ENCODE peak calls at places on chromosomes 16 and 17, in eight cellular contexts. N, T, X, L, R, J, O and Y are unnamed samples.

GRCh38 chr16:52117171-52117570 is 429.8 kb downstream of the TOX3 start:
- DNase-seq in T (no peak), J (no peak), L (no peak), N (no peak), R (no peak), O (no peak), X (no peak), Y (no peak)

GRCh38 chr17:18206962-18207361 is 18.5 kb upstream of the LLGL1 start:
- DNase-seq in O (no peak), R (no peak), X (no peak), L (no peak), T (no peak), J (no peak), N (no peak), Y (no peak)

GRCh38 chr16:68520649-68521086 is 18.4 kb upstream of the ZFP90 start:
- DNase-seq in X (peak; percentile 85), L (peak; percentile 96), R (peak; percentile 79), O (peak; percentile 96), N (peak; percentile 85), T (peak; percentile 77), J (peak; percentile 85), Y (peak; percentile 94)

GRCh38 chr17:77036841-77037381 is 103.9 kb upstream of the SEC14L1 start:
- DNase-seq in J (no peak), N (no peak), R (peak; percentile 26), X (no peak), L (no peak), O (no peak), T (no peak), Y (no peak)

GRCh38 chr16:75462804-75463203 is 1.7 kb downstream of the TMEM170A start:
- DNase-seq in N (no peak), T (no peak), J (no peak), X (no peak), R (no peak), L (no peak), O (no peak), Y (no peak)

GRCh38 chr17:11300201-11300600 is 59.2 kb downstream of the SHISA6 start:
- DNase-seq in X (no peak), T (no peak), J (no peak), R (no peak), N (no peak), L (no peak), O (no peak), Y (no peak)

GRCh38 chr17:83079340-83079747 is at the start of gene METRNL:
- DNase-seq in N (peak; percentile 59), R (peak; percentile 79), O (peak; percentile 89), T (peak; percentile 44), X (peak; percentile 75), L (peak; percentile 87), J (peak; percentile 89), Y (peak; percentile 90)

GRCh38 chr17:60743812-60744211 is 66.2 kb downstream of the BCAS3 start:
- DNase-seq in L (no peak), N (peak; percentile 86), R (peak; percentile 70), J (no peak), O (peak; percentile 6), T (no peak), X (no peak), Y (peak; percentile 79)

GRCh38 chr17:252456-252855 is 71.0 kb upstream of the DOC2B start:
- DNase-seq in X (no peak), T (no peak), J (peak; percentile 32), L (no peak), R (no peak), N (no peak), O (no peak), Y (no peak)

GRCh38 chr17:2170023-2170422 is 115.1 kb downstream of the HIC1 start:
- DNase-seq in N (peak; percentile 40), X (no peak), R (no peak), J (no peak), O (no peak), T (no peak), L (peak; percentile 48), Y (no peak)

GRCh38 chr17:41082565-41083136 is 1.3 kb upstream of the KRTAP4-7 start:
- DNase-seq in T (no peak), N (peak; percentile 91), J (no peak), L (no peak), X (no peak), O (no peak), R (no peak), Y (peak; percentile 44)

GRCh38 chr16:11167581-11167980 is 88.4 kb downstream of the SOCS1 start:
- DNase-seq in X (no peak), L (no peak), T (no peak), R (no peak), N (no peak), O (no peak), J (no peak), Y (no peak)

GRCh38 chr16:21194771-21195301 is 16.5 kb downstream of the ZP2 start:
- DNase-seq in T (no peak), L (no peak), J (no peak), O (no peak), X (no peak), R (peak; percentile 7), N (no peak), Y (peak; percentile 19)

GRCh38 chr16:49338867-49339266 is 34.7 kb upstream of the C16orf78 start:
- DNase-seq in T (no peak), L (no peak), N (no peak), J (no peak), R (no peak), X (no peak), O (no peak), Y (no peak)

GRCh38 chr17:50059759-50060273 is 3.9 kb downstream of the ITGA3 start:
- DNase-seq in O (no peak), R (peak; percentile 48), J (peak; percentile 96), L (no peak), X (no peak), T (no peak), N (peak; percentile 63), Y (peak; percentile 64)
- H3K4me3 ChIP-seq in O (no peak overlapping the region), R (no peak overlapping the region), J (peak overlapping the region; percentile 88), L (no peak overlapping the region), X (no peak overlapping the region), T (no peak overlapping the region), N (peak overlapping the region; percentile 90), Y (peak overlapping the region; percentile 36)

GRCh38 chr17:9810100-9810949 is 11.6 kb downstream of the GSG1L2 start:
- DNase-seq in N (peak; percentile 77), X (no peak), L (no peak), R (peak; percentile 51), J (no peak), O (no peak), T (no peak), Y (no peak)

GRCh38 chr17:9811537-9811936 is 10.3 kb downstream of the GSG1L2 start:
- DNase-seq in N (no peak), L (no peak), R (no peak), X (no peak), O (no peak), T (no peak), J (no peak), Y (no peak)

GRCh38 chr17:9811086-9811485 is 10.8 kb downstream of the GSG1L2 start:
- DNase-seq in O (no peak), N (peak; percentile 82), T (no peak), J (no peak), R (no peak), L (no peak), X (no peak), Y (no peak)

GRCh38 chr17:9814337-9814945 is 7.4 kb downstream of the GSG1L2 start:
- DNase-seq in O (no peak), N (no peak), T (no peak), L (no peak), R (no peak), J (no peak), X (no peak), Y (no peak)

DNA sequence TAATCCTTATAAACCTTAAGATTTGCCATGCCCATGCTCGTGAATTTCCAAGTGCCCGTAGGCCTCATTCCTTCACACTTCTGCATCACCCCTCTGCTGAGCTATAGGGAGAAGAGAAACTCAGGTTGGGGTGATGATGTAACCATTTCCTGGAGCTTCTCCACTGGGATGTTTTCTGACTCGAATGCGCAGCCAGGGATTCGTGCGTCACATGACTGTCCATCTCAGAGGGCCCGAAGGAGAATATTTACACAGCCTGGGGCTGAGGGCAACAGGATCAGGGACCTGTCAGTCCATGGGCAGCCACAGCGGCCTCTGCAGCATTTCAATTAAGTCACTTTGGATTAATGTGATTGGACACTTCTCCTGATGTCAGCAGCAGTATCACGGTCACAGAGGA is 8.7 kb downstream of the GSG1L2 start:
- DNase-seq in N (no peak), R (no peak), J (no peak), O (no peak), T (no peak), X (no peak), L (no peak), Y (no peak)
- H3K9me3 ChIP-seq in N (no peaks in the 10 kb centered on the region), R (no peaks in the 10 kb centered on the region), J (no peaks in the 10 kb centered on the region), O (no peaks in the 10 kb centered on the region), T (no peaks in the 10 kb centered on the region), X (no peaks in the 10 kb centered on the region), L (no peaks in the 10 kb centered on the region), Y (no peaks in the 10 kb centered on the region)

DNA sequence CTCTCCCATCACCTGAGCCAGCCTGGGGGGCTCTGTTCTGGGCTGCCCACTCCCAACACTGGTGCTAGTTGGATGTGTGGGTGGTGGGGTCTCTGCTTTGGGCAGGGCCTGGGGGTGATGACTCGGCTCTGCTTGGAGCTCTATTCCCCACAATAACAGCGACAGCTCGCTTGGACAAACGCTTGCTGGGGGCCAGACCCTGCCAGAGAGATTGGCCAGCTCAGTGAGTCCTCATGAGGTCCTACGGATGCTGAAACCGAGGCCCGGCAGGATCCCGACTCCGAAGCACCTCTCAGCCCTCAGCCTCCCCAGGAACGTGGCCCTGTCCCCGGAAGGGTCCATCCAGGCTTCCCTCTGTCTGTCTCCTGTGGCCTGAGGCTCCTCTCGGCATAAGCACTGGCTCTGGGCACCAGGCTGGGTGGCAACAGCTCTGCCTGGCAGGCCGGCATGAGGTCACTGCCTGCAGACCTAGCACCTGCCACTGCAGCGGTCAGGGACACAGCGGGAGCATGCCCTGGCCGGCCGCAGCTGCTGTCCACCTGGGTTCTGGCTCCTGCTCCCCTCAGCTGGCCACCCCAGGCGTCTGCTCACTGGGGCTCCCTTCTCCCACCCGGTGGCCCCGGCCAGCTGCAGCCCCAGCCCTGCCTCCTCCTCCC is 7.1 kb downstream of the NTHL1 start:
- DNase-seq in L (no peak), R (no peak), T (no peak), X (no peak), N (peak; percentile 37), O (no peak), J (no peak), Y (no peak)
- H3K4me1 ChIP-seq in L (peaks cover 4% of the 10 kb centered on the region), R (peaks cover 13% of the 10 kb centered on the region), T (no peaks in the 10 kb centered on the region), X (peaks cover 22% of the 10 kb centered on the region), N (peaks cover 71% of the 10 kb centered on the region), O (peaks cover 56% of the 10 kb centered on the region), J (no peaks in the 10 kb centered on the region), Y (peaks cover 24% of the 10 kb centered on the region)

DNA sequence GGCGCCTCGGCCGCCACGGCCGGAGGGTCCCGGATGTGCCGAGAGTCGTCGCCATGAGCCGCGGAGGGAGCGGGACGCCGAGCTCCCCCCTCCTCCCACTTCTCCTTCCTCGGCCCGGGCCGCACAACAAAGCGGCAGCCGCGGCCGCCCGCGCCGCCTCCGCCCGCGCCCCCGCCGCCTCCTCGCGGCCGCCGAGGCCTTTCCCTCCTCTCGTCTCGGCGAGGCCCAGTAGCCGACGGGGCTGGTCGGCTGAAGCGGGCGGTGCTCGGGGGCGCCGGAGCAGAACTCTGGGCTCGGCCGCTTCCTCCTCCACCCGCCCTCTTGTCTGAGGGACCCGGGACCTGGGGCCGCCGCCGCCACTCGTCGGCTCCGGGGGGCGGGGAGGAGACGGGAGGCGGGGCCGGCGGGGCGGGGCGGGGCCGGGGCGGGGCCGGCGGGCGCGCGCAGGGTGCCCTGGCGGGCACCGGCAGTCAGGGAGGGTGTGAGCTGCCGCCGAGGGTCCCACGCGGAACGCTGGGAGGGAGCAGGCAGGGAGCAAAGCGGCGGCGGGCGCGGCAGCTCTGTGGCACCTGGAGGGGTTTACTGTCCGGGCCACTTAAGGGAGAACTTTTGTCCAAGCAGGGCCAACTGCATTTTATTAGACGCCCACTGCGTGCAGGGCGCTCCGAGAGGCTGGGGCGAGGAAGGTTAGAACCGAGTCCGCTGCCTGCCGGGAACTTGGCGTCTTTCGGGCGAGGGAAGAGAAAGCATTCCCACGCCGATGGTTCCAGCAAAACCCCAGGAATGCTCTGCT is at the start of gene SMURF2:
- DNase-seq in T (peak; percentile 77), N (peak; percentile 74), O (peak; percentile 90), R (peak; percentile 74), X (peak; percentile 69), L (peak; percentile 90), J (peak; percentile 87), Y (peak; percentile 90)
- H3K4me3 ChIP-seq in T (peak within 1 kb of the TSS; percentile 71), N (peak within 1 kb of the TSS; percentile 99), O (peak within 1 kb of the TSS; percentile 92), R (peak within 1 kb of the TSS; percentile 94), X (peak within 1 kb of the TSS; percentile 66), L (peak within 1 kb of the TSS; percentile 93), J (peak within 1 kb of the TSS; percentile 84), Y (peak within 1 kb of the TSS; percentile 92)